ENCODE peak calls at places on chromosomes 1 and 21, in four cellular contexts. Z is stomach, F is SK-N-SH, O is A549. U is an unnamed sample.

GRCh38 chr1:222090103-222090502 is 348.2 kb upstream of the DUSP10 start:
- DNase-seq in O (no peak), F (no peak), Z (no peak), U (no peak)

GRCh38 chr1:222653178-222653827 is 35.4 kb downstream of the MIA3 start:
- DNase-seq in Z (no peak), F (no peak), O (no peak), U (no peak)

GRCh38 chr1:53086504-53087070 is 24.6 kb downstream of the PODN start:
- DNase-seq in F (peak; percentile 60), O (no peak), Z (no peak), U (no peak)

GRCh38 chr1:178282949-178283367 is 189.1 kb downstream of the RASAL2 start:
- DNase-seq in O (peak; percentile 71), F (peak; percentile 24), Z (no peak), U (no peak)

GRCh38 chr1:113675299-113675698 is 84.0 kb downstream of the PHTF1 start:
- DNase-seq in Z (no peak), O (peak; percentile 7), F (no peak), U (no peak)

GRCh38 chr1:58649555-58649954 is 50.3 kb downstream of the MYSM1 start:
- DNase-seq in Z (peak; percentile 55), F (no peak), O (no peak), U (no peak)

GRCh38 chr1:240831922-240832321 is 220.0 kb upstream of the GREM2 start:
- DNase-seq in F (no peak), O (no peak), Z (no peak), U (no peak)

GRCh38 chr1:67685558-67686271 is 714 bp downstream of the GADD45A start:
- DNase-seq in F (peak; percentile 68), O (peak; percentile 27), Z (peak; percentile 57), U (peak; percentile 26)

GRCh38 chr1:110383311-110383990 is 7.4 kb downstream of the SLC16A4 start:
- DNase-seq in Z (no peak), O (peak; percentile 9), F (no peak), U (no peak)

GRCh38 chr1:208209286-208209685 is 34.9 kb downstream of the PLXNA2 start:
- DNase-seq in O (no peak), F (no peak), Z (no peak), U (no peak)

GRCh38 chr1:208208132-208208487 is 36.1 kb downstream of the PLXNA2 start:
- DNase-seq in Z (no peak), F (no peak), O (no peak), U (no peak)

GRCh38 chr1:208205216-208206013 is 38.8 kb downstream of the PLXNA2 start:
- DNase-seq in O (no peak), Z (no peak), F (peak; percentile 58), U (no peak)

GRCh38 chr1:208206092-208206698 is 38.0 kb downstream of the PLXNA2 start:
- DNase-seq in F (no peak), Z (no peak), O (no peak), U (no peak)

DNA sequence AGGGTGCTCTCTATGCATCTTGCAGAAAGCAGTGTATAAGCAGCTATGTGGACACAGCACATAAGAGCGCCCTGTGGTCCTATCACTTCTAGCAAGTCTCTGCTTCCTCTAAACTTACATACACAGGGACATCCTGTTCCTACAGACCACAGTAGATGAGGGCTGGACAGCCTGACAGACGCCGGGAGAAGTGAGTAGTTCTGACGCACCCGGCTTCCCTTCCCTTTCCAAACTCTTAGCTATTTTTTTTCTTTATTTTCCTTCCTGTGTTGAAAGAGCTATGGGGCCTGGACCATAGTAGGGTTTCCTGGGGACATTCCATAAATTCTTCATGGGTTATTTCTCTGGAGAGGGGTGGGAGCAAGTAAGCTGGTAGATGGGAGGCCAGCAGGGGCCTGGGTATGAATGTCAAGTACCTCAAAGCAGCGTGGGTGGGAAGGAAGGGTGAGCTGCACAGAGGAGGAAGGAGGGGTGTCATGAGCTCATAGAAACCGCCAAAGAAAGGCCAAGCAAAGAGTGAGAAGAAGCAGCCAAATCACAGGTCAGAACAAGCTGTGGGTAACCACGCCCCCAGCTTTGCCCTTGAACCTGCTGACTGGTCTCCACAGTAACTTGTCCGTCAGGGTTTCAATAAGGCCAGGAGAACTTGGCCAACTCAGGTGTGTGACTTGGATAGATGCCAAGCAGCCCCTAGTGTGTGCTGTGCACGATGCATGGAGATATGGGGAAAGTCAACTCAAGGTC is 36.6 kb downstream of the PLXNA2 start:
- DNase-seq in O (no peak), F (no peak), Z (peak; percentile 90), U (no peak)
- TF ChIP-seq EP300 in O (no peak), F (no peak), Z (peak; percentile 50), U (peak; percentile 85)

GRCh38 chr1:201482755-201483154 is 13.8 kb upstream of the PHLDA3 start:
- DNase-seq in Z (no peak), F (no peak), O (no peak), U (no peak)
- H3K4me3 ChIP-seq in Z (no peak overlapping the region), F (no peak overlapping the region), O (no peak overlapping the region), U (no peak overlapping the region)

GRCh38 chr21:41650526-41651145 is 116.2 kb downstream of the RIPK4 start:
- DNase-seq in O (no peak), F (no peak), Z (no peak), U (no peak)
- TF ChIP-seq EP300 in O (no peak), F (no peak), Z (no peak), U (no peak)

GRCh38 chr1:36377776-36378175 is 7.9 kb downstream of the STK40 start:
- DNase-seq in O (no peak), F (no peak), Z (no peak), U (no peak)
- H3K4me3 ChIP-seq in O (no peak overlapping the region), F (no peak overlapping the region), Z (no peak overlapping the region), U (no peak overlapping the region)

GRCh38 chr1:105736349-105736748 is 1320.1 kb upstream of the PRMT6 start:
- DNase-seq in F (no peak), Z (no peak), O (no peak), U (no peak)
- TF ChIP-seq EP300 in F (no peak), Z (no peak), O (no peak), U (no peak)

GRCh38 chr1:204074274-204075115 is 1.6 kb downstream of the SOX13 start:
- DNase-seq in F (peak; percentile 82), O (peak; percentile 65), Z (peak; percentile 58), U (no peak)

GRCh38 chr1:204075890-204076837 is 3.2 kb downstream of the SOX13 start:
- DNase-seq in O (no peak), F (no peak), Z (no peak), U (no peak)

GRCh38 chr1:204076891-204077290 is 4.0 kb downstream of the SOX13 start:
- DNase-seq in O (no peak), Z (no peak), F (no peak), U (no peak)

GRCh38 chr1:204073837-204074273 is 940 bp downstream of the SOX13 start:
- DNase-seq in Z (no peak), O (peak; percentile 36), F (no peak), U (no peak)

DNA sequence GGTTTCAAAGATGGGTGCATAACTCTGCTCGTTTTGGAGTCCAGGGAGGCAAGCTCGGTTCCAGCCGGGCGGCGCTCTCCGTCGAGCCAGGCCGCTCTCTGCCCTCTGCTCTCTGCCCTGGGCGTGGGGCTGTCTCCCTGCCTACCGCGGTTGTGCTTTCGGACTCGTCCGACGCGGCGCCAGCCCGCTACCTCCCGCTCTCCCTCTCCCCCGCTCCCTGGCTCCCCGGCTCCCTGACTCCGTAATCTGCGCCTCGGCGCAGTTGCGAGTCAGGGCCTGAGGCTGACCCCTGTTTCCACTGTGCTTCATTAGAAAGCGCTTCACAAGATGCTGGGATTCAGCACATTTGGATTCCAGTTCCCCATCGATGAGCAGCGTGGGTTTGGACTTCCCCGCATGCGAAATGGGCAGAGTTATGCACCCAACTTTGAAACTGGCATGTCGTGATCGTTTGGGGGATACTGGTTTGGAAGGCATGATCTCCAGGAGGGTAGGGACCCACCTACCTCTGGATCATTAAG is 2.3 kb downstream of the SOX13 start:
- DNase-seq in F (no peak), O (no peak), Z (peak; percentile 44), U (no peak)
- H3K4me3 ChIP-seq in F (peak overlapping the region; percentile 71), O (peak overlapping the region; percentile 86), Z (peak overlapping the region; percentile 74), U (peak overlapping the region; percentile 57)

DNA sequence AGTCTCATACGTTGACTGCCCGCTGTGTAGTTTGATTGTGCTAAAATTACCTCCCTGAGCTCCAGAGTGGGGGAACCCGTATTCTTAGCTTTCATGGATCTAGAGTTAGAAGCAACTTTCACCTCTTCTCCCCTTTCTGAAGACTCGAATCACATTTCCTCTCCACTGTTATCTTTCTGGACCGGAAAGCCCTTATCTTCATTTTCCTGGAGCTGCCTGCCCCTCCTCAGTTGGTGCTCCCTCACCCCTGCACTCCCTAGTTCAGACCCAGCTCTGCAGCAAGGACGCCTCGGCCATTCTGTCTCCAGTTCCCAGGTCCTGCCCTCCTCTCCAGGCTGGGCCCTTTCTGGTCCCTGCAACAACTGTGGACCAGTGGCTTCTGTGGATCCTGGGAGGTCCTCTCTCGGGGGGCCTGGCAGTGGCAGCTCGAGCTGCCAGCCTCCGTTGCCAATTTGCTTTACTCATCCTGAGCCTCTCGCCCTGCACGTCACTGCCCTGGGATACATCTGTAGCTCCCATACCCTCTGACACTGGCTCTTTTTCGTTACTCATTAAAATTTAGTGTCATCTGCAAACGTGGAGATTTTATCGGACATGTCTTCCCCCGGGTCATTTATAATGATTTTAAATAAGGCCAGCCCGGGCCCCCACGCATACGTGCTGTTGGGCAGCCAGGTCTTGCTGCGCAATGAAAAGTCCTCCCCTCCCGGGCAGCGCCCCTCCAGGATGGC is 141.5 kb upstream of the VAMP3 start:
- DNase-seq in F (peak; percentile 84), Z (no peak), O (no peak), U (no peak)
- TF ChIP-seq EP300 in F (peak; percentile 87), Z (no peak), O (no peak), U (no peak)